ENCODE peak calls at places on chromosomes 6 and 20, in seven cellular contexts. M is neuronal stem cell, F is adipocyte, H is mammary epithelial cell, Y is mucosa of descending colon, K is GM23248, Q is H9. R is an unnamed sample. For H3K4me1, the result is how much of the 10 kb centered on the place peaks cover.

GRCh38 chr6:137795510-137795909 is 71.5 kb upstream of the TNFAIP3 start:
- DNase-seq in Q (no peak), F (no peak), Y (no peak), M (no peak), K (no peak), H (no peak), R (no peak)

GRCh38 chr6:34154668-34155447 is 9.0 kb upstream of the GRM4 start:
- DNase-seq in Q (peak), K (peak), Y (peak), F (peak), H (no peak), M (peak), R (peak)

GRCh38 chr6:90472716-90473115 is 114.2 kb downstream of the MAP3K7 start:
- DNase-seq in K (no peak), Q (no peak), Y (no peak), H (no peak), F (no peak), M (no peak), R (no peak)

GRCh38 chr6:166473886-166474596 is 91.3 kb upstream of the MPC1 start:
- DNase-seq in Q (peak), H (no peak), K (no peak), Y (no peak), M (no peak), F (no peak), R (no peak)

GRCh38 chr6:165301372-165302246 is 7.8 kb downstream of the C6orf118 start:
- DNase-seq in F (no peak), M (no peak), H (no peak), Y (no peak), K (no peak), Q (no peak), R (no peak)

GRCh38 chr6:29976588-29977424 is 34.5 kb downstream of the HLA-A start:
- DNase-seq in K (peak), Y (peak), Q (peak), M (peak), H (peak), F (peak), R (peak)

GRCh38 chr6:11804135-11804534 is 25.5 kb upstream of the ADTRP start:
- DNase-seq in M (no peak), K (no peak), F (peak), Q (no peak), H (no peak), Y (no peak), R (no peak)

GRCh38 chr6:149311293-149311692 is 6.2 kb upstream of the TAB2 start:
- DNase-seq in K (no peak), H (no peak), M (no peak), F (no peak), Q (no peak), Y (no peak), R (no peak)

GRCh38 chr6:133983099-133983939 is 30.3 kb downstream of the TBPL1 start:
- DNase-seq in M (no peak), F (no peak), H (peak), Q (no peak), Y (no peak), K (no peak), R (no peak)

GRCh38 chr6:69894578-69895347 is 28.4 kb downstream of the COL19A1 start:
- DNase-seq in Q (no peak), M (no peak), K (peak), F (peak), Y (no peak), H (peak), R (no peak)

GRCh38 chr20:50508171-50508761 is 1.9 kb upstream of the PTPN1 start:
- DNase-seq in F (no peak), Y (no peak), H (no peak), Q (peak), M (no peak), K (no peak), R (no peak)

GRCh38 chr6:75143186-75143585 is 62.7 kb downstream of the COL12A1 start:
- DNase-seq in H (no peak), Q (no peak), K (peak), F (peak), Y (no peak), M (no peak), R (no peak)

GRCh38 chr20:50216543-50217206 is 26.0 kb downstream of the CEBPB start:
- DNase-seq in K (no peak), M (no peak), Q (no peak), F (no peak), Y (no peak), H (no peak), R (no peak)

GRCh38 chr6:142805042-142805441 is 139.9 kb downstream of the HIVEP2 start:
- DNase-seq in Y (no peak), F (no peak), H (no peak), M (no peak), K (no peak), Q (no peak), R (no peak)

GRCh38 chr6:20599302-20600051 is 65.2 kb downstream of the CDKAL1 start:
- DNase-seq in Y (no peak), F (no peak), H (no peak), M (no peak), Q (no peak), K (no peak), R (no peak)

GRCh38 chr6:5214570-5215052 is 46.1 kb downstream of the LYRM4 start:
- DNase-seq in K (peak), Y (peak), Q (peak), H (peak), F (peak), M (peak), R (peak)

GRCh38 chr6:124670801-124671200 is 291.4 kb upstream of the RNF217 start:
- DNase-seq in Q (no peak), Y (no peak), M (no peak), H (no peak), K (no peak), F (no peak), R (no peak)

GRCh38 chr6:97668716-97669115 is 385.7 kb upstream of the MMS22L start:
- DNase-seq in Y (no peak), Q (no peak), F (no peak), K (no peak), M (peak), H (no peak), R (peak)

GRCh38 chr6:27505209-27506027 is 32.5 kb upstream of the ZNF184 start:
- DNase-seq in F (peak), Y (peak), Q (peak), M (peak), H (peak), K (peak), R (peak)

GRCh38 chr6:130913119-130913518 is 85.9 kb downstream of the SMLR1 start:
- DNase-seq in Y (no peak), Q (no peak), M (no peak), F (no peak), H (peak), K (no peak), R (no peak)

GRCh38 chr6:87789198-87789899 is 87.3 kb upstream of the AKIRIN2 start:
- DNase-seq in M (no peak), H (peak), Y (no peak), K (peak), Q (no peak), F (peak), R (peak)

GRCh38 chr6:139249387-139249786 is 42.4 kb downstream of the TXLNB start:
- DNase-seq in Q (no peak), K (no peak), H (no peak), M (no peak), Y (no peak), F (no peak), R (no peak)

GRCh38 chr6:170134077-170135040 is 156.5 kb downstream of the DLL1 start:
- DNase-seq in H (no peak), Q (no peak), F (no peak), Y (no peak), K (no peak), M (peak), R (peak)

GRCh38 chr20:25470045-25470444 is 62.6 kb downstream of the GINS1 start:
- DNase-seq in Q (peak), Y (peak), F (peak), M (peak), H (peak), K (peak), R (no peak)

GRCh38 chr6:26501482-26501986 is 1.4 kb downstream of the BTN1A1 start:
- DNase-seq in H (no peak), Y (peak), M (no peak), Q (peak), K (peak), F (peak), R (peak)

GRCh38 chr6:1131285-1132079 is 180.4 kb upstream of the FOXQ1 start:
- DNase-seq in Q (no peak), M (no peak), H (peak), Y (peak), F (peak), K (peak), R (no peak)

DNA sequence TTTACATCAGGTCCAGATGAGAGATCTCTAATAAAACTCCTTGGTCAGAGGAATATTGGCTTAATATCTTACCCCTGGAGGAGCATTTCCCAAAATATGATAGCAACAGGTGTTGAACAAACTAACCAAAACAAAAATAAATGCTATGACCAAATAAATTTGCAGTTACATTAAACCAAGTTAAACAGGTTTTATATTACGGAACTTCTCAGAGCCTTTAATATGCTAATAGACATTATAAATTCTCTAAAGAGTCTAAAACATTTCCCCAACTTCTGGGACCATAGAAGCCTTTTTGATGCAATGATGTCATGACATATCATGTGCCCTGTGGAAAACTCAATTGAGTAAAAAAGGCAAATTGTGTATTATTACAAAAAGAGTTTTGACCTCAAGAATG is 90.9 kb upstream of the ARMC2 start:
- DNase-seq in M (no peak), F (no peak), K (no peak), Y (no peak), Q (no peak), H (no peak), R (no peak)
- H3K4me1 ChIP-seq in M (under half), F (under half), K (under half), Y (under half), Q (under half), H (under half), R (under half)

GRCh38 chr20:45047581-45048119 is 53.3 kb downstream of the KCNS1 start:
- DNase-seq in H (no peak), K (peak), F (no peak), Y (no peak), M (no peak), Q (no peak), R (no peak)
- H3K4me1 ChIP-seq in H (under half), K (under half), F (under half), Y (under half), M (under half), Q (under half), R (under half)

GRCh38 chr6:35489995-35490791 is 6.7 kb downstream of the TEAD3 start:
- DNase-seq in Y (peak), Q (peak), K (peak), H (no peak), F (peak), M (peak), R (peak)

GRCh38 chr6:35489066-35489465 is 7.8 kb downstream of the TEAD3 start:
- DNase-seq in K (no peak), M (no peak), F (no peak), Q (no peak), Y (no peak), H (no peak), R (peak)

GRCh38 chr6:35486005-35486925 is 10.6 kb downstream of the TEAD3 start:
- DNase-seq in F (no peak), K (no peak), M (no peak), Y (peak), Q (peak), H (peak), R (peak)

GRCh38 chr6:35487653-35488516 is 9.0 kb downstream of the TEAD3 start:
- DNase-seq in M (no peak), H (peak), F (peak), Y (peak), Q (peak), K (peak), R (no peak)

DNA sequence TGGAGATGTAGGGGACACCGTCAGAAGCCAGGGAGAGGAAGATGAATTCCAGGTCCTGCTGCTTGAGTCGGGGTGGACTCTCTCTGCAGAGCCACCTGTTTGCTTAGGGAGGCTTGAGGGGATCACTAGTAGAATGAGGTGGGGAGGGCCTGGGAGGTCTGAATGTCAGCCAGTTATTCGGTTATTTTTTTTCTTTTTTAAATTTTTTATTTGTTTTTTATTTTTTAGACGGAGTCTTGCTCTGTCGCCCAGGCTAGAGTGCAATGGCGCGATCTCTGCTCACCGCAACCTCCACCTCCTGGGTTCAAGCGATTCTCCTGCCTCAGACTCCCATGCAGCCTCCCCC is 8.4 kb downstream of the TEAD3 start:
- DNase-seq in Q (no peak), Y (no peak), M (no peak), H (no peak), F (no peak), K (no peak), R (peak)
- H3K4me1 ChIP-seq in Q (under half), Y (under half), M (half or more), H (half or more), F (under half), K (under half), R (under half)

GRCh38 chr6:154227862-154228520 is 128.6 kb downstream of the IPCEF1 start:
- DNase-seq in F (no peak), H (no peak), Q (no peak), M (no peak), K (no peak), Y (no peak), R (no peak)
- H3K4me1 ChIP-seq in F (under half), H (under half), Q (under half), M (under half), K (under half), Y (under half), R (under half)

GRCh38 chr6:98808522-98809210 is 25.7 kb upstream of the POU3F2 start:
- DNase-seq in F (no peak), K (peak), Y (no peak), H (no peak), Q (no peak), M (no peak), R (no peak)
- H3K4me1 ChIP-seq in F (under half), K (under half), Y (under half), H (under half), Q (under half), M (under half), R (under half)

GRCh38 chr6:161578478-161578877 is 304.6 kb upstream of the AGPAT4 start:
- DNase-seq in K (peak), Q (no peak), M (no peak), Y (no peak), F (no peak), H (no peak), R (no peak)

DNA sequence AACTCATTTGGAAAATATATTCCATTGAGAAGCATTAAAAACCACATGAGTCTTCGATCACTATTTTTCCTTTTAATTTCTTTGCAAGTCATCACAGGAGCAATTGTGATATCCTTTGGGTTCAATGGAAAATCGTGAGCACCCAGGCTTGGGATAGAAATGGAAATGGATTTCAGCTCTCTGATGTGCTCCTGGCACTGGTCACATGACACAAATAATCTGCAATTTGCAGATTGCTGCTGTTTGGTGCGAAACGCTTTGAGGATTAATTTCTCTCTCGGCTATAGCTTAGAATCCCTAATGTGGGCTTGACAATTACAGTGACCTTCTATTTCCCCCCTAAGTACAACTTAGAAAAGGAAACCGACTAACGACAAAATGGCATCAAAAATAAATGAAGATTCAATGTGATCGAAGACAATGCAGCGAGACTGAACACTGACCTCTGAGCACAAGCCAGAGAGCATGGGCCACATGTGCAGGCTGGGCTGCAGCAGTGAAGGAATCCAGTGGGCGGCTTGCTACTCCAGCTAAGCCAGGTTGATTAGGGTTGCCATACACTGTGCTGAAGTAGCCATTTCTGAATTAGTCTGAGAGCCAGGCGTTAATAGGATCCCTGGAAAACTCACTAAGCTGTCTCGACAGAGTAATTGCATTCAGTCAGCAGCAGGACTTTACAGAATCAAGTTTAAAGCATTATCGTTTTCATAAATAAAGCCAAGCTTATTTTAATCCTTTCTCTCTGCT is 301.8 kb upstream of the AGPAT4 start:
- DNase-seq in H (no peak), K (peak), Y (no peak), F (no peak), M (peak), Q (no peak), R (no peak)
- H3K4me1 ChIP-seq in H (under half), K (under half), Y (under half), F (under half), M (under half), Q (under half), R (under half)

DNA sequence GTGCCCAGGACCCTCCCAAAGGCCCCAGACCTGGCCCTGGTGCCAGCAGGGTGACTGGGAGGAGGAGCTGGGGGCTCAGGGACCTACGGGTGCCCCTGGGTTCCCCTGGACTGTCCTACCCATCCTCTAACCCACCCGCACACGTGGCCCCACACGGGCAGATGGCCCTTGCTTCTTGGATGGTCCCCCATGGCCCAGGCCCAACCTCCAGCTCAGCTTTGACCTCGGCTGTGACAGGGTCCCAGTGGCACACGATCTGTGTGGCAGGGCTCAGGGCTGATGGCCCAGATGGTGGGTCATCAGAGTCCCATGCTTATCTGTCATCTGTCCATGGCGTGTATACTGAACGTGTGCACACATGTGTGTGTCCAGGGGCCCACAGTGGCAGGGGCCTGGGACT is 4.0 kb downstream of the NTSR1 start:
- DNase-seq in Y (no peak), K (no peak), M (no peak), F (no peak), H (no peak), Q (no peak), R (peak)
- H3K4me1 ChIP-seq in Y (under half), K (under half), M (under half), F (under half), H (under half), Q (under half), R (under half)

GRCh38 chr6:37106554-37106953 is 63.4 kb upstream of the PIM1 start:
- DNase-seq in Y (no peak), H (no peak), Q (no peak), M (no peak), F (no peak), K (no peak), R (no peak)
- H3K4me1 ChIP-seq in Y (under half), H (under half), Q (under half), M (under half), F (under half), K (under half), R (under half)

GRCh38 chr6:127146935-127147334 is 28.5 kb downstream of the RSPO3 start:
- DNase-seq in M (no peak), H (peak), K (peak), F (peak), Y (no peak), Q (peak), R (no peak)
- H3K4me1 ChIP-seq in M (under half), H (under half), K (under half), F (under half), Y (under half), Q (under half), R (under half)

GRCh38 chr6:13273931-13274706 is 54.2 kb downstream of the TBC1D7 start:
- DNase-seq in H (no peak), F (no peak), Y (peak), K (no peak), M (no peak), Q (no peak), R (peak)

GRCh38 chr6:13273202-13273930 is 55.0 kb downstream of the TBC1D7 start:
- DNase-seq in Q (no peak), M (no peak), F (no peak), K (no peak), H (no peak), Y (no peak), R (no peak)

GRCh38 chr6:13274707-13275434 is 53.5 kb downstream of the TBC1D7 start:
- DNase-seq in Y (no peak), K (no peak), Q (no peak), H (no peak), M (no peak), F (no peak), R (no peak)

GRCh38 chr6:13277231-13277630 is 51.1 kb downstream of the TBC1D7 start:
- DNase-seq in H (peak), Q (no peak), K (no peak), F (no peak), M (no peak), Y (no peak), R (no peak)

GRCh38 chr6:13275435-13275989 is 52.8 kb downstream of the TBC1D7 start:
- DNase-seq in H (no peak), M (no peak), Y (no peak), Q (no peak), F (no peak), K (no peak), R (no peak)
- H3K4me1 ChIP-seq in H (under half), M (under half), Y (under half), Q (under half), F (under half), K (under half), R (under half)